ENCODE peak calls at places on chromosomes 12 and 14, in eight cellular contexts. K is MM.1S, R is sigmoid colon, H is astrocyte of the cerebellum, S is AG04450, W is foreskin fibroblast, U is left ventricle myocardium inferior, A is colonic mucosa. B is an unnamed sample.

GRCh38 chr12:53194973-53195372 is 12.1 kb downstream of the ITGB7 start:
- DNase-seq in K (no peak), R (no peak), H (no peak), S (no peak), W (no peak), U (no peak), A (no peak), B (no peak)

GRCh38 chr12:52833922-52834726 is at the start of gene KRT79:
- DNase-seq in K (no peak), R (no peak), H (no peak), S (no peak), W (no peak), U (no peak), A (no peak), B (no peak)

GRCh38 chr12:12774791-12775190 is 10.7 kb upstream of the APOLD1 start:
- DNase-seq in K (no peak), R (no peak), H (no peak), S (no peak), W (no peak), U (no peak), A (no peak), B (no peak)

GRCh38 chr12:51600721-51601120 is 9.7 kb downstream of the SCN8A start:
- DNase-seq in K (no peak), R (no peak), H (no peak), S (no peak), W (no peak), U (no peak), A (no peak), B (no peak)

GRCh38 chr12:15662303-15662980 is 126.7 kb downstream of the EPS8 start:
- DNase-seq in K (no peak), R (no peak), H (peak; percentile 72), S (peak; percentile 69), W (peak; percentile 78), U (no peak), A (no peak), B (peak; percentile 65)

GRCh38 chr12:53023-53734 is 13.4 kb upstream of the IQSEC3 start:
- DNase-seq in K (no peak), R (no peak), H (no peak), S (no peak), W (no peak), U (no peak), A (no peak), B (no peak)

GRCh38 chr14:99568567-99569560 is 35.1 kb downstream of the CCDC85C start:
- DNase-seq in K (no peak), R (peak; percentile 84), H (no peak), S (no peak), W (peak; percentile 29), U (peak; percentile 46), A (no peak), B (no peak)

GRCh38 chr12:2979806-2980205 is 20.6 kb downstream of the TEAD4 start:
- DNase-seq in K (no peak), R (no peak), H (no peak), S (no peak), W (no peak), U (no peak), A (no peak), B (no peak)

GRCh38 chr12:90832427-90832826 is 122.5 kb downstream of the CCER1 start:
- DNase-seq in K (no peak), R (no peak), H (no peak), S (no peak), W (no peak), U (no peak), A (no peak), B (no peak)

GRCh38 chr12:48996794-48997718 is 2.1 kb downstream of the DDN start:
- DNase-seq in K (peak; percentile 59), R (peak; percentile 87), H (peak; percentile 35), S (no peak), W (peak; percentile 62), U (peak; percentile 80), A (peak; percentile 82), B (no peak)

GRCh38 chr12:96164951-96165858 is 29.0 kb upstream of the ELK3 start:
- DNase-seq in K (no peak), R (no peak), H (no peak), S (no peak), W (no peak), U (peak; percentile 26), A (no peak), B (no peak)

GRCh38 chr14:100442473-100443260 is 119.5 kb downstream of the SLC25A47 start:
- DNase-seq in K (no peak), R (no peak), H (no peak), S (no peak), W (no peak), U (no peak), A (no peak), B (no peak)

GRCh38 chr12:98532687-98533304 is 17.4 kb downstream of the TMPO start:
- DNase-seq in K (peak; percentile 31), R (no peak), H (peak; percentile 13), S (peak; percentile 23), W (peak; percentile 30), U (no peak), A (no peak), B (no peak)

GRCh38 chr12:96892104-96892503 is 15.0 kb upstream of the NEDD1 start:
- DNase-seq in K (no peak), R (no peak), H (no peak), S (no peak), W (no peak), U (no peak), A (no peak), B (no peak)

GRCh38 chr12:14373202-14373601 is 7.7 kb downstream of the ATF7IP start:
- DNase-seq in K (no peak), R (no peak), H (no peak), S (peak; percentile 61), W (peak; percentile 73), U (no peak), A (no peak), B (no peak)

GRCh38 chr14:100486025-100486828 is 101.0 kb downstream of the BEGAIN start:
- DNase-seq in K (peak; percentile 29), R (no peak), H (peak; percentile 60), S (peak; percentile 48), W (peak; percentile 84), U (peak; percentile 59), A (peak; percentile 62), B (no peak)

DNA sequence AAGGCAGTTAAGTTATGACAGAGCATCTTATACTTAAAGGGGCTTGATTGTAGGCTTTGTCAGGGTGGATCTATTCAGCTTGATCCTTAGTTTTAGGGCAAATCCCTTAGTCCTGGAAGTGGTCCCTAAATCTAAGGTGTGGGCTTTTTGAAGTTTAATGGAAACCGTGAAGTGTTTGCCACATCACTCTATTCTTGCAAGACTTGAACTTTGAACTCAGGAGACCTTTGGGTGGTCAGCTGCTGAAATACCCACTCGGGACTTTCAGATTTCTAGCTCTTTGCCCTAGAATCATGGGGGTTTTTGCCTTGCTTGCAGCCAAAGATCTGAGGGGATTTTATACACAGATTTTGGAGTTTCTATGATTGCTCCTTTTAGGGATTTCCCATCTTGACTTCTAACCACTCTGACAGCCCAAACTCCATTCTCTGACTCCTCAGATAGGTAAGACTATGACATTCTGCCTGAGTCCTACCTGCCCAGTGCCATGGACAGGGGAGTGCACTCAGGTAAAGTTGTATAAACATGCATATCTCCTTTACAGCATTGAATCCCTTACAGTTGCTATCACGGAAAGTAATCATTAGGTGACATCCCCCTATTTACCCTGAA is 39.9 kb downstream of the SNAPC1 start:
- DNase-seq in K (no peak), R (no peak), H (no peak), S (no peak), W (no peak), U (no peak), A (no peak), B (no peak)
- H3K4me3 ChIP-seq in K (no peak overlapping the region), R (no peak overlapping the region), H (no peak overlapping the region), S (no peak overlapping the region), W (no peak overlapping the region), U (no peak overlapping the region), A (no peak overlapping the region), B (no peak overlapping the region)

GRCh38 chr12:85424581-85425348 is 144.7 kb downstream of the ALX1 start:
- DNase-seq in K (peak; percentile 58), R (no peak), H (peak; percentile 11), S (no peak), W (peak; percentile 1), U (no peak), A (peak; percentile 69), B (no peak)
- TF ChIP-seq CTCF in K (peak; percentile 71), R (peak; percentile 6), H (peak; percentile 46), S (peak; percentile 49), W (peak; percentile 10), U (peak; percentile 37), A (peak; percentile 36), B (peak; percentile 45)

GRCh38 chr14:50676814-50677516 is 8.9 kb upstream of the SAV1 start:
- DNase-seq in K (no peak), R (no peak), H (no peak), S (no peak), W (no peak), U (no peak), A (no peak), B (no peak)
- H3K4me3 ChIP-seq in K (no peak overlapping the region), R (no peak overlapping the region), H (no peak overlapping the region), S (no peak overlapping the region), W (no peak overlapping the region), U (peak overlapping the region; percentile 5), A (no peak overlapping the region), B (no peak overlapping the region)

DNA sequence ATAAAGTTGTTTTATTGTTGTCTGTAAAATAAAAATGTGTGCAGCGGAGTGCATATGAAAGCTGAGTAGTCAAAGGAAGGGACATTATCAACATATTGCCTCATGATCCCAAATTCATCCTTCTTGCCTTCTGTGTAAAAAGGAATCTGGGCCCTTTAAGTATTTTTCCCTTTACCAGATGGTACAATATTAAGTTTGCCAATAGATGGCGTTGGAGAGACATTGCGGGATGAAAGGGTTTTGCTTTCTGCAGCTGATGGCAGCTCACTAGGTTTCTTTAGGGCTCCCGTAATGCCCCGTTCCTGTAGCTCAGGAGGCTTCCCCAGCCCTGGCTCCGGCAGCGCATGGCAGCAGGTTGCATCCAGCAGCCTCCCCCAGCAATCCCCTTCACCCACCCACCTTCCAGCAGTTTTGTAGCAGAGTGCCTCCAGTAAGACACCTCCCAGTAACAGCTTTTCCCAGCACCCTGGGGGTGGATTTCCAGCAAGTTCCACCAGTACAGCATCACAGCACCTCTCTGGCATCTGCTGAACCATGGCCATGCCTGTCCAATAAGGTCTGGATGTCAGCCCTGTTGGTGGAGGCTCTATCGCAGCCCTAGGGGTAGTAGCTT is 354.4 kb downstream of the MED13L start:
- DNase-seq in K (peak; percentile 28), R (no peak), H (no peak), S (no peak), W (no peak), U (no peak), A (no peak), B (no peak)
- TF ChIP-seq CTCF in K (peak; percentile 62), R (no peak), H (no peak), S (peak; percentile 34), W (no peak), U (no peak), A (peak; percentile 24), B (peak; percentile 3)

GRCh38 chr12:109092484-109093021 is 719 bp downstream of the ALKBH2 start:
- DNase-seq in K (no peak), R (no peak), H (no peak), S (no peak), W (no peak), U (no peak), A (peak; percentile 19), B (no peak)
- H3K4me3 ChIP-seq in K (peak overlapping the region; percentile 86), R (peak overlapping the region; percentile 46), H (peak overlapping the region; percentile 50), S (peak overlapping the region; percentile 75), W (peak overlapping the region; percentile 91), U (peak overlapping the region; percentile 73), A (peak overlapping the region; percentile 39), B (peak overlapping the region; percentile 71)